ENCODE peak calls at places on chromosome 17, in six cellular contexts. A is neural crest cell, N is C1 segment of cervical spinal cord, J is fibroblast of the aortic adventitia, M is DND-41, O is AG10803. K is an unnamed sample.

GRCh38 chr17:48432820-48433775 is 3.1 kb upstream of the SKAP1 start:
- DNase-seq in A (no peak), N (no peak), J (no peak), M (no peak), O (no peak), K (no peak)

GRCh38 chr17:17808706-17809432 is 27.9 kb downstream of the SREBF1 start:
- DNase-seq in A (no peak), N (no peak), J (peak), M (no peak), O (peak), K (peak)

GRCh38 chr17:81990836-81991683 is 13.6 kb downstream of the ASPSCR1 start:
- DNase-seq in A (no peak), N (no peak), J (no peak), M (no peak), O (no peak), K (no peak)

GRCh38 chr17:58956997-58957724 is 149.5 kb downstream of the TRIM37 start:
- DNase-seq in A (no peak), N (no peak), J (peak), M (no peak), O (no peak), K (no peak)

GRCh38 chr17:68299817-68300216 is 8.5 kb downstream of the ARSG start:
- DNase-seq in A (no peak), N (no peak), J (no peak), M (no peak), O (no peak), K (no peak)

GRCh38 chr17:69477204-69477899 is 62.9 kb downstream of the MAP2K6 start:
- DNase-seq in A (no peak), N (no peak), J (no peak), M (no peak), O (no peak), K (no peak)

GRCh38 chr17:35088647-35088910 is 25.1 kb upstream of the RFFL start:
- DNase-seq in A (no peak), N (no peak), J (no peak), M (no peak), O (no peak), K (no peak)

GRCh38 chr17:50817142-50817751 is 18.1 kb upstream of the WFIKKN2 start:
- DNase-seq in A (peak), N (no peak), J (peak), M (peak), O (no peak), K (peak)

GRCh38 chr17:78977992-78978973 is 1.4 kb downstream of the LGALS3BP start:
- DNase-seq in A (no peak), N (no peak), J (no peak), M (no peak), O (no peak), K (peak)